ENCODE peak calls at places on chromosomes 12 and 14, in six cellular contexts. Z, P, E, X, J and K are unnamed samples.

GRCh38 chr12:43694879-43695278 is 63.7 kb downstream of the PUS7L start:
- DNase-seq in P (no peak), X (no peak), E (no peak), J (no peak), Z (no peak), K (no peak)

GRCh38 chr14:99475660-99476059 is 5.0 kb downstream of the SETD3 start:
- DNase-seq in Z (no peak), P (no peak), X (no peak), J (no peak), E (no peak), K (no peak)

GRCh38 chr14:24677956-24678355 is 44.0 kb upstream of the GZMB start:
- DNase-seq in P (no peak), E (no peak), J (no peak), Z (no peak), X (no peak), K (no peak)

GRCh38 chr14:89574420-89574819 is 157.4 kb upstream of the FOXN3 start:
- DNase-seq in E (no peak), P (no peak), J (no peak), X (no peak), Z (no peak), K (no peak)

GRCh38 chr14:101845896-101846295 is 84.4 kb downstream of the PPP2R5C start:
- DNase-seq in E (no peak), X (no peak), J (no peak), Z (no peak), P (no peak), K (no peak)

GRCh38 chr14:56059054-56059453 is 59.2 kb upstream of the PELI2 start:
- DNase-seq in Z (no peak), X (no peak), E (no peak), J (no peak), P (no peak), K (no peak)

GRCh38 chr14:99731536-99732435 is 47.7 kb downstream of the CYP46A1 start:
- DNase-seq in X (no peak), P (no peak), E (peak), Z (no peak), J (no peak), K (no peak)

GRCh38 chr12:114888458-114888857 is 204.5 kb upstream of the TBX3 start:
- DNase-seq in Z (no peak), E (no peak), J (no peak), P (no peak), X (peak), K (no peak)

GRCh38 chr14:100677152-100677924 is 49.4 kb upstream of the DLK1 start:
- DNase-seq in Z (no peak), E (peak), J (no peak), X (peak), P (peak), K (peak)

GRCh38 chr14:67567654-67568053 is 32.4 kb downstream of the PIGH start:
- DNase-seq in P (no peak), X (no peak), Z (no peak), J (no peak), E (no peak), K (no peak)

GRCh38 chr12:57864811-57865751 is 18.6 kb upstream of the CTDSP2 start:
- DNase-seq in X (peak), Z (peak), J (no peak), E (peak), P (peak), K (no peak)

GRCh38 chr12:89707623-89707991 is 1.0 kb downstream of the ATP2B1 start:
- DNase-seq in P (peak), J (peak), Z (no peak), X (no peak), E (peak), K (peak)

GRCh38 chr12:105226219-105226618 is 9.8 kb downstream of the APPL2 start:
- DNase-seq in Z (peak), E (peak), J (no peak), P (no peak), X (peak), K (no peak)

GRCh38 chr12:82625523-82625922 is 61.2 kb upstream of the TMTC2 start:
- DNase-seq in J (peak), X (no peak), E (no peak), Z (no peak), P (no peak), K (peak)

GRCh38 chr12:54217774-54218221 is 29.0 kb upstream of the SMUG1 start:
- DNase-seq in Z (no peak), P (no peak), J (no peak), E (peak), X (no peak), K (peak)

GRCh38 chr14:72780771-72781170 is 113.1 kb downstream of the DPF3 start:
- DNase-seq in J (no peak), E (no peak), P (no peak), Z (peak), X (peak), K (no peak)

GRCh38 chr14:103801459-103801858 is 45.9 kb downstream of the PPP1R13B start:
- DNase-seq in X (peak), P (no peak), Z (peak), J (no peak), E (no peak), K (no peak)

GRCh38 chr14:64673748-64674147 is 30.5 kb upstream of the PLEKHG3 start:
- DNase-seq in J (no peak), E (no peak), P (no peak), Z (peak), X (no peak), K (no peak)

GRCh38 chr12:8038659-8039114 is 6.2 kb downstream of the FOXJ2 start:
- DNase-seq in P (peak), X (peak), Z (no peak), J (peak), E (peak), K (peak)

GRCh38 chr12:6607751-6608591 is 792 bp upstream of the CHD4 start:
- DNase-seq in Z (peak), P (peak), E (no peak), X (no peak), J (no peak), K (peak)